ENCODE peak calls at places on chromosome 1, in ten cellular contexts. One of them, this sample, is unnamed.

GRCh38 chr1:161195171-161195570 is 3.7 kb downstream of the ADAMTS4 start:
- DNase-seq in T47D: no peak
- DNase-seq in GM12865: peak; percentile 68
- DNase-seq in RWPE1: no peak
- DNase-seq in H9: no peak
- DNase-seq in activated naive CD4-positive, alpha-beta T cell: no peak
- DNase-seq in epithelial cell of esophagus: no peak
- DNase-seq in Right ventricle myocardium superior: no peak
- DNase-seq in Peyer's patch: no peak
- DNase-seq in activated gamma-delta T cell treated with anti-CD3 and anti-CD28 coated beads, Interleukin-2, amount 50 U/mL, for 16 hours: no peak
- DNase-seq in this sample: no peak

GRCh38 chr1:65260851-65261473 is 48.4 kb upstream of the DNAJC6 start:
- DNase-seq in activated naive CD4-positive, alpha-beta T cell: no peak
- DNase-seq in Peyer's patch: no peak
- DNase-seq in T47D: no peak
- DNase-seq in epithelial cell of esophagus: peak; percentile 85
- DNase-seq in GM12865: peak; percentile 51
- DNase-seq in activated gamma-delta T cell treated with anti-CD3 and anti-CD28 coated beads, Interleukin-2, amount 50 U/mL, for 16 hours: no peak
- DNase-seq in H9: no peak
- DNase-seq in Right ventricle myocardium superior: no peak
- DNase-seq in RWPE1: peak; percentile 34
- DNase-seq in this sample: peak; percentile 70

GRCh38 chr1:156115514-156116374 is 1.2 kb downstream of the LMNA start:
- DNase-seq in H9: peak; percentile 68
- DNase-seq in epithelial cell of esophagus: peak; percentile 53
- DNase-seq in Peyer's patch: peak; percentile 69
- DNase-seq in T47D: no peak
- DNase-seq in activated naive CD4-positive, alpha-beta T cell: no peak
- DNase-seq in RWPE1: no peak
- DNase-seq in Right ventricle myocardium superior: peak; percentile 76
- DNase-seq in GM12865: no peak
- DNase-seq in activated gamma-delta T cell treated with anti-CD3 and anti-CD28 coated beads, Interleukin-2, amount 50 U/mL, for 16 hours: no peak
- DNase-seq in this sample: peak; percentile 98

GRCh38 chr1:20185834-20186782 is at the start of the genes PLA2G2C and UBXN10:
- DNase-seq in T47D: no peak
- DNase-seq in RWPE1: no peak
- DNase-seq in epithelial cell of esophagus: no peak
- DNase-seq in GM12865: peak; percentile 49
- DNase-seq in H9: peak; percentile 74
- DNase-seq in activated gamma-delta T cell treated with anti-CD3 and anti-CD28 coated beads, Interleukin-2, amount 50 U/mL, for 16 hours: peak; percentile 29
- DNase-seq in Peyer's patch: peak; percentile 75
- DNase-seq in activated naive CD4-positive, alpha-beta T cell: peak; percentile 36
- DNase-seq in Right ventricle myocardium superior: peak; percentile 81
- DNase-seq in this sample: no peak

GRCh38 chr1:82491301-82491986 is 690.7 kb downstream of the ADGRL2 start:
- DNase-seq in T47D: no peak
- DNase-seq in activated gamma-delta T cell treated with anti-CD3 and anti-CD28 coated beads, Interleukin-2, amount 50 U/mL, for 16 hours: no peak
- DNase-seq in GM12865: no peak
- DNase-seq in Right ventricle myocardium superior: no peak
- DNase-seq in H9: no peak
- DNase-seq in RWPE1: no peak
- DNase-seq in epithelial cell of esophagus: no peak
- DNase-seq in activated naive CD4-positive, alpha-beta T cell: no peak
- DNase-seq in Peyer's patch: no peak
- DNase-seq in this sample: peak; percentile 26

GRCh38 chr1:81414417-81415087 is 386.2 kb upstream of the ADGRL2 start:
- DNase-seq in RWPE1: peak; percentile 21
- DNase-seq in GM12865: peak; percentile 75
- DNase-seq in activated gamma-delta T cell treated with anti-CD3 and anti-CD28 coated beads, Interleukin-2, amount 50 U/mL, for 16 hours: no peak
- DNase-seq in epithelial cell of esophagus: peak; percentile 52
- DNase-seq in Right ventricle myocardium superior: peak; percentile 86
- DNase-seq in T47D: no peak
- DNase-seq in activated naive CD4-positive, alpha-beta T cell: no peak
- DNase-seq in H9: peak; percentile 85
- DNase-seq in Peyer's patch: peak; percentile 90
- DNase-seq in this sample: peak; percentile 23

GRCh38 chr1:27773732-27774445 is 870 bp downstream of the STX12 start:
- DNase-seq in Peyer's patch: no peak
- DNase-seq in H9: no peak
- DNase-seq in GM12865: peak; percentile 40
- DNase-seq in RWPE1: no peak
- DNase-seq in Right ventricle myocardium superior: no peak
- DNase-seq in epithelial cell of esophagus: peak; percentile 57
- DNase-seq in activated naive CD4-positive, alpha-beta T cell: no peak
- DNase-seq in T47D: no peak
- DNase-seq in activated gamma-delta T cell treated with anti-CD3 and anti-CD28 coated beads, Interleukin-2, amount 50 U/mL, for 16 hours: peak; percentile 6
- DNase-seq in this sample: peak; percentile 31

GRCh38 chr1:41950820-41951219 is 32.1 kb upstream of the HIVEP3 start:
- DNase-seq in Peyer's patch: no peak
- DNase-seq in T47D: no peak
- DNase-seq in activated gamma-delta T cell treated with anti-CD3 and anti-CD28 coated beads, Interleukin-2, amount 50 U/mL, for 16 hours: no peak
- DNase-seq in GM12865: peak; percentile 76
- DNase-seq in epithelial cell of esophagus: peak; percentile 24
- DNase-seq in RWPE1: no peak
- DNase-seq in Right ventricle myocardium superior: no peak
- DNase-seq in activated naive CD4-positive, alpha-beta T cell: no peak
- DNase-seq in H9: no peak
- DNase-seq in this sample: no peak

GRCh38 chr1:167339405-167339804 is 118.7 kb downstream of the POU2F1 start:
- DNase-seq in Peyer's patch: no peak
- DNase-seq in GM12865: no peak
- DNase-seq in H9: no peak
- DNase-seq in activated gamma-delta T cell treated with anti-CD3 and anti-CD28 coated beads, Interleukin-2, amount 50 U/mL, for 16 hours: no peak
- DNase-seq in epithelial cell of esophagus: no peak
- DNase-seq in Right ventricle myocardium superior: no peak
- DNase-seq in T47D: no peak
- DNase-seq in activated naive CD4-positive, alpha-beta T cell: no peak
- DNase-seq in RWPE1: no peak
- DNase-seq in this sample: no peak

GRCh38 chr1:169368406-169368769 is 393 bp downstream of the BLZF1 start:
- DNase-seq in RWPE1: peak; percentile 16
- DNase-seq in H9: peak; percentile 27
- DNase-seq in T47D: no peak
- DNase-seq in Peyer's patch: peak; percentile 48
- DNase-seq in activated naive CD4-positive, alpha-beta T cell: peak; percentile 5
- DNase-seq in activated gamma-delta T cell treated with anti-CD3 and anti-CD28 coated beads, Interleukin-2, amount 50 U/mL, for 16 hours: no peak
- DNase-seq in Right ventricle myocardium superior: no peak
- DNase-seq in epithelial cell of esophagus: peak; percentile 45
- DNase-seq in GM12865: peak; percentile 40
- DNase-seq in this sample: no peak

GRCh38 chr1:25765910-25766645 is 33.9 kb upstream of the SELENON start:
- DNase-seq in Peyer's patch: no peak
- DNase-seq in T47D: no peak
- DNase-seq in RWPE1: no peak
- DNase-seq in activated naive CD4-positive, alpha-beta T cell: no peak
- DNase-seq in GM12865: no peak
- DNase-seq in epithelial cell of esophagus: no peak
- DNase-seq in activated gamma-delta T cell treated with anti-CD3 and anti-CD28 coated beads, Interleukin-2, amount 50 U/mL, for 16 hours: no peak
- DNase-seq in H9: no peak
- DNase-seq in Right ventricle myocardium superior: no peak
- DNase-seq in this sample: no peak

GRCh38 chr1:183079697-183080096 is 56.5 kb downstream of the LAMC1 start:
- DNase-seq in Right ventricle myocardium superior: no peak
- DNase-seq in activated gamma-delta T cell treated with anti-CD3 and anti-CD28 coated beads, Interleukin-2, amount 50 U/mL, for 16 hours: no peak
- DNase-seq in H9: no peak
- DNase-seq in epithelial cell of esophagus: peak; percentile 47
- DNase-seq in T47D: no peak
- DNase-seq in Peyer's patch: no peak
- DNase-seq in GM12865: no peak
- DNase-seq in activated naive CD4-positive, alpha-beta T cell: no peak
- DNase-seq in RWPE1: no peak
- DNase-seq in this sample: peak; percentile 58

GRCh38 chr1:169113613-169114119 is 7.2 kb downstream of the ATP1B1 start:
- DNase-seq in H9: peak; percentile 69
- DNase-seq in T47D: no peak
- DNase-seq in epithelial cell of esophagus: peak; percentile 93
- DNase-seq in activated naive CD4-positive, alpha-beta T cell: no peak
- DNase-seq in activated gamma-delta T cell treated with anti-CD3 and anti-CD28 coated beads, Interleukin-2, amount 50 U/mL, for 16 hours: no peak
- DNase-seq in RWPE1: peak; percentile 90
- DNase-seq in Peyer's patch: no peak
- DNase-seq in GM12865: peak; percentile 52
- DNase-seq in Right ventricle myocardium superior: no peak
- DNase-seq in this sample: peak; percentile 90

GRCh38 chr1:8423134-8423701 is 105.3 kb downstream of the SLC45A1 start:
- DNase-seq in T47D: no peak
- DNase-seq in GM12865: peak; percentile 27
- DNase-seq in Peyer's patch: peak; percentile 65
- DNase-seq in RWPE1: peak; percentile 42
- DNase-seq in activated naive CD4-positive, alpha-beta T cell: peak; percentile 39
- DNase-seq in H9: no peak
- DNase-seq in activated gamma-delta T cell treated with anti-CD3 and anti-CD28 coated beads, Interleukin-2, amount 50 U/mL, for 16 hours: no peak
- DNase-seq in epithelial cell of esophagus: no peak
- DNase-seq in Right ventricle myocardium superior: peak; percentile 64
- DNase-seq in this sample: no peak

GRCh38 chr1:167797005-167797404 is 75.2 kb downstream of the MPZL1 start:
- DNase-seq in activated gamma-delta T cell treated with anti-CD3 and anti-CD28 coated beads, Interleukin-2, amount 50 U/mL, for 16 hours: no peak
- DNase-seq in T47D: no peak
- DNase-seq in activated naive CD4-positive, alpha-beta T cell: no peak
- DNase-seq in H9: peak; percentile 72
- DNase-seq in Right ventricle myocardium superior: peak; percentile 81
- DNase-seq in Peyer's patch: peak; percentile 69
- DNase-seq in GM12865: no peak
- DNase-seq in epithelial cell of esophagus: peak; percentile 98
- DNase-seq in RWPE1: peak; percentile 87
- DNase-seq in this sample: peak; percentile 100

GRCh38 chr1:66696771-66697170 is 55.5 kb upstream of the DYNLT5 start:
- DNase-seq in H9: no peak
- DNase-seq in Peyer's patch: no peak
- DNase-seq in activated naive CD4-positive, alpha-beta T cell: no peak
- DNase-seq in epithelial cell of esophagus: peak; percentile 69
- DNase-seq in T47D: no peak
- DNase-seq in GM12865: no peak
- DNase-seq in Right ventricle myocardium superior: no peak
- DNase-seq in activated gamma-delta T cell treated with anti-CD3 and anti-CD28 coated beads, Interleukin-2, amount 50 U/mL, for 16 hours: no peak
- DNase-seq in RWPE1: no peak
- DNase-seq in this sample: peak; percentile 13

GRCh38 chr1:44010935-44011610 is 19.7 kb downstream of the CCDC24 start:
- DNase-seq in GM12865: no peak
- DNase-seq in activated naive CD4-positive, alpha-beta T cell: no peak
- DNase-seq in H9: no peak
- DNase-seq in RWPE1: no peak
- DNase-seq in activated gamma-delta T cell treated with anti-CD3 and anti-CD28 coated beads, Interleukin-2, amount 50 U/mL, for 16 hours: no peak
- DNase-seq in T47D: no peak
- DNase-seq in Peyer's patch: no peak
- DNase-seq in epithelial cell of esophagus: no peak
- DNase-seq in Right ventricle myocardium superior: no peak
- DNase-seq in this sample: no peak

GRCh38 chr1:220528679-220529529 is 968 bp downstream of the MARK1 start:
- DNase-seq in activated naive CD4-positive, alpha-beta T cell: no peak
- DNase-seq in T47D: no peak
- DNase-seq in H9: peak; percentile 48
- DNase-seq in Right ventricle myocardium superior: no peak
- DNase-seq in epithelial cell of esophagus: peak; percentile 33
- DNase-seq in activated gamma-delta T cell treated with anti-CD3 and anti-CD28 coated beads, Interleukin-2, amount 50 U/mL, for 16 hours: no peak
- DNase-seq in RWPE1: peak; percentile 61
- DNase-seq in GM12865: peak; percentile 14
- DNase-seq in Peyer's patch: no peak
- DNase-seq in this sample: peak; percentile 31

GRCh38 chr1:209238356-209238755 is 345.2 kb upstream of the CAMK1G start:
- DNase-seq in activated naive CD4-positive, alpha-beta T cell: no peak
- DNase-seq in H9: no peak
- DNase-seq in epithelial cell of esophagus: peak; percentile 67
- DNase-seq in Peyer's patch: no peak
- DNase-seq in T47D: no peak
- DNase-seq in RWPE1: no peak
- DNase-seq in GM12865: no peak
- DNase-seq in Right ventricle myocardium superior: no peak
- DNase-seq in activated gamma-delta T cell treated with anti-CD3 and anti-CD28 coated beads, Interleukin-2, amount 50 U/mL, for 16 hours: no peak
- DNase-seq in this sample: no peak

GRCh38 chr1:100542264-100542663 is 4.3 kb downstream of the GPR88 start:
- DNase-seq in epithelial cell of esophagus: no peak
- DNase-seq in Peyer's patch: no peak
- DNase-seq in activated naive CD4-positive, alpha-beta T cell: no peak
- DNase-seq in T47D: no peak
- DNase-seq in RWPE1: no peak
- DNase-seq in activated gamma-delta T cell treated with anti-CD3 and anti-CD28 coated beads, Interleukin-2, amount 50 U/mL, for 16 hours: no peak
- DNase-seq in Right ventricle myocardium superior: no peak
- DNase-seq in H9: no peak
- DNase-seq in GM12865: no peak
- DNase-seq in this sample: no peak

GRCh38 chr1:43704838-43705237 is 2.5 kb upstream of the ST3GAL3 start:
- DNase-seq in activated gamma-delta T cell treated with anti-CD3 and anti-CD28 coated beads, Interleukin-2, amount 50 U/mL, for 16 hours: no peak
- DNase-seq in Right ventricle myocardium superior: peak; percentile 46
- DNase-seq in GM12865: peak; percentile 18
- DNase-seq in T47D: no peak
- DNase-seq in RWPE1: no peak
- DNase-seq in Peyer's patch: no peak
- DNase-seq in activated naive CD4-positive, alpha-beta T cell: no peak
- DNase-seq in H9: no peak
- DNase-seq in epithelial cell of esophagus: peak; percentile 37
- DNase-seq in this sample: peak; percentile 58

GRCh38 chr1:15153842-15154479 is 414 bp downstream of the TMEM51 start:
- DNase-seq in Right ventricle myocardium superior: peak; percentile 76
- DNase-seq in epithelial cell of esophagus: peak; percentile 68
- DNase-seq in T47D: peak; percentile 33
- DNase-seq in H9: peak; percentile 78
- DNase-seq in activated gamma-delta T cell treated with anti-CD3 and anti-CD28 coated beads, Interleukin-2, amount 50 U/mL, for 16 hours: no peak
- DNase-seq in GM12865: no peak
- DNase-seq in Peyer's patch: peak; percentile 71
- DNase-seq in activated naive CD4-positive, alpha-beta T cell: no peak
- DNase-seq in RWPE1: peak; percentile 51
- DNase-seq in this sample: peak; percentile 65

GRCh38 chr1:218945050-218945449 is 228.6 kb upstream of the LYPLAL1 start:
- DNase-seq in Right ventricle myocardium superior: no peak
- DNase-seq in epithelial cell of esophagus: peak; percentile 82
- DNase-seq in T47D: no peak
- DNase-seq in H9: no peak
- DNase-seq in Peyer's patch: no peak
- DNase-seq in activated naive CD4-positive, alpha-beta T cell: no peak
- DNase-seq in GM12865: no peak
- DNase-seq in RWPE1: peak; percentile 59
- DNase-seq in activated gamma-delta T cell treated with anti-CD3 and anti-CD28 coated beads, Interleukin-2, amount 50 U/mL, for 16 hours: no peak
- DNase-seq in this sample: peak; percentile 92

GRCh38 chr1:196160066-196160795 is 448.0 kb downstream of the KCNT2 start:
- DNase-seq in Peyer's patch: no peak
- DNase-seq in epithelial cell of esophagus: peak; percentile 88
- DNase-seq in H9: no peak
- DNase-seq in activated naive CD4-positive, alpha-beta T cell: no peak
- DNase-seq in activated gamma-delta T cell treated with anti-CD3 and anti-CD28 coated beads, Interleukin-2, amount 50 U/mL, for 16 hours: no peak
- DNase-seq in Right ventricle myocardium superior: no peak
- DNase-seq in RWPE1: peak; percentile 60
- DNase-seq in T47D: no peak
- DNase-seq in GM12865: no peak
- DNase-seq in this sample: peak; percentile 95

GRCh38 chr1:25985171-25985570 is 12.7 kb downstream of the PAFAH2 start:
- DNase-seq in activated gamma-delta T cell treated with anti-CD3 and anti-CD28 coated beads, Interleukin-2, amount 50 U/mL, for 16 hours: no peak
- DNase-seq in RWPE1: no peak
- DNase-seq in GM12865: no peak
- DNase-seq in activated naive CD4-positive, alpha-beta T cell: no peak
- DNase-seq in H9: no peak
- DNase-seq in epithelial cell of esophagus: no peak
- DNase-seq in Peyer's patch: no peak
- DNase-seq in T47D: no peak
- DNase-seq in Right ventricle myocardium superior: no peak
- DNase-seq in this sample: no peak

GRCh38 chr1:166679369-166679768 is 159.9 kb upstream of the POGK start:
- DNase-seq in activated naive CD4-positive, alpha-beta T cell: no peak
- DNase-seq in GM12865: no peak
- DNase-seq in RWPE1: no peak
- DNase-seq in Right ventricle myocardium superior: no peak
- DNase-seq in T47D: no peak
- DNase-seq in Peyer's patch: no peak
- DNase-seq in epithelial cell of esophagus: no peak
- DNase-seq in H9: no peak
- DNase-seq in activated gamma-delta T cell treated with anti-CD3 and anti-CD28 coated beads, Interleukin-2, amount 50 U/mL, for 16 hours: no peak
- DNase-seq in this sample: no peak

GRCh38 chr1:245094954-245095353 is 59.8 kb upstream of the KIF26B start:
- DNase-seq in activated naive CD4-positive, alpha-beta T cell: no peak
- DNase-seq in epithelial cell of esophagus: no peak
- DNase-seq in GM12865: no peak
- DNase-seq in activated gamma-delta T cell treated with anti-CD3 and anti-CD28 coated beads, Interleukin-2, amount 50 U/mL, for 16 hours: no peak
- DNase-seq in Right ventricle myocardium superior: no peak
- DNase-seq in T47D: no peak
- DNase-seq in RWPE1: no peak
- DNase-seq in Peyer's patch: no peak
- DNase-seq in H9: no peak
- DNase-seq in this sample: no peak

GRCh38 chr1:234326493-234327366 is 46.5 kb upstream of the COA6 start:
- DNase-seq in T47D: peak; percentile 47
- DNase-seq in activated naive CD4-positive, alpha-beta T cell: peak; percentile 45
- DNase-seq in H9: peak; percentile 81
- DNase-seq in RWPE1: peak; percentile 53
- DNase-seq in GM12865: peak; percentile 62
- DNase-seq in Right ventricle myocardium superior: no peak
- DNase-seq in activated gamma-delta T cell treated with anti-CD3 and anti-CD28 coated beads, Interleukin-2, amount 50 U/mL, for 16 hours: peak; percentile 50
- DNase-seq in epithelial cell of esophagus: peak; percentile 62
- DNase-seq in Peyer's patch: peak; percentile 82
- DNase-seq in this sample: peak; percentile 82

This sample was measured in MCF 10A.